ENCODE peak calls at places on chromosomes 6 and 20, in seven cellular contexts. One of them, this sample, is unnamed.

GRCh38 chr6:134821914-134822862 is 127.7 kb downstream of the ALDH8A1 start:
- DNase-seq in Peyer's patch: no peak
- DNase-seq in stomach: no peak
- DNase-seq in transverse colon: no peak
- DNase-seq in heart left ventricle: no peak
- DNase-seq in NB4: no peak
- DNase-seq in H54: no peak
- DNase-seq in this sample: no peak

GRCh38 chr6:170045981-170046667 is 244.8 kb downstream of the DLL1 start:
- DNase-seq in Peyer's patch: peak; percentile 26
- DNase-seq in NB4: no peak
- DNase-seq in heart left ventricle: no peak
- DNase-seq in H54: no peak
- DNase-seq in transverse colon: no peak
- DNase-seq in stomach: no peak
- DNase-seq in this sample: no peak

GRCh38 chr6:34810936-34811632 is 19.2 kb downstream of the BLTP3A start:
- DNase-seq in H54: no peak
- DNase-seq in stomach: peak; percentile 38
- DNase-seq in heart left ventricle: no peak
- DNase-seq in NB4: no peak
- DNase-seq in transverse colon: peak; percentile 44
- DNase-seq in Peyer's patch: no peak
- DNase-seq in this sample: no peak

GRCh38 chr6:119620846-119621570 is 271.4 kb upstream of the MAN1A1 start:
- DNase-seq in NB4: no peak
- DNase-seq in H54: peak; percentile 7
- DNase-seq in heart left ventricle: no peak
- DNase-seq in transverse colon: no peak
- DNase-seq in Peyer's patch: no peak
- DNase-seq in stomach: no peak
- DNase-seq in this sample: no peak

GRCh38 chr6:154086510-154086909 is 47.5 kb downstream of the OPRM1 start:
- DNase-seq in stomach: no peak
- DNase-seq in heart left ventricle: no peak
- DNase-seq in H54: no peak
- DNase-seq in Peyer's patch: no peak
- DNase-seq in NB4: no peak
- DNase-seq in transverse colon: no peak
- DNase-seq in this sample: no peak

GRCh38 chr20:1478566-1478965 is 11.9 kb upstream of the NSFL1C start:
- DNase-seq in H54: peak; percentile 49
- DNase-seq in NB4: no peak
- DNase-seq in Peyer's patch: no peak
- DNase-seq in transverse colon: no peak
- DNase-seq in heart left ventricle: no peak
- DNase-seq in stomach: no peak
- DNase-seq in this sample: no peak

GRCh38 chr20:41142914-41143313 is 5.6 kb downstream of the PLCG1 start:
- DNase-seq in heart left ventricle: no peak
- DNase-seq in H54: no peak
- DNase-seq in NB4: peak; percentile 55
- DNase-seq in stomach: no peak
- DNase-seq in transverse colon: peak; percentile 25
- DNase-seq in Peyer's patch: peak; percentile 36
- DNase-seq in this sample: no peak

GRCh38 chr6:22784611-22785010 is 215.2 kb downstream of the HDGFL1 start:
- DNase-seq in heart left ventricle: no peak
- DNase-seq in transverse colon: no peak
- DNase-seq in stomach: no peak
- DNase-seq in NB4: no peak
- DNase-seq in Peyer's patch: no peak
- DNase-seq in H54: no peak
- DNase-seq in this sample: no peak

GRCh38 chr6:44681782-44682181 is 294.3 kb downstream of the CDC5L start:
- DNase-seq in heart left ventricle: no peak
- DNase-seq in NB4: no peak
- DNase-seq in H54: peak; percentile 23
- DNase-seq in Peyer's patch: no peak
- DNase-seq in stomach: no peak
- DNase-seq in transverse colon: no peak
- DNase-seq in this sample: no peak

GRCh38 chr20:13685623-13686022 is 46.9 kb upstream of the TASP1 start:
- DNase-seq in heart left ventricle: no peak
- DNase-seq in NB4: no peak
- DNase-seq in H54: no peak
- DNase-seq in stomach: no peak
- DNase-seq in Peyer's patch: no peak
- DNase-seq in transverse colon: no peak
- DNase-seq in this sample: no peak

GRCh38 chr20:15900443-15900842 is 672.8 kb downstream of the KIF16B start:
- DNase-seq in NB4: no peak
- DNase-seq in stomach: no peak
- DNase-seq in Peyer's patch: no peak
- DNase-seq in heart left ventricle: no peak
- DNase-seq in transverse colon: no peak
- DNase-seq in H54: no peak
- DNase-seq in this sample: no peak

GRCh38 chr20:58458342-58459057 is 56.7 kb downstream of the APCDD1L start:
- DNase-seq in stomach: no peak
- DNase-seq in H54: no peak
- DNase-seq in NB4: peak; percentile 77
- DNase-seq in heart left ventricle: no peak
- DNase-seq in transverse colon: no peak
- DNase-seq in Peyer's patch: no peak
- DNase-seq in this sample: no peak

GRCh38 chr6:125197795-125198269 is 44.3 kb downstream of the TPD52L1 start:
- DNase-seq in transverse colon: peak; percentile 78
- DNase-seq in NB4: no peak
- DNase-seq in H54: peak; percentile 6
- DNase-seq in stomach: peak; percentile 87
- DNase-seq in Peyer's patch: peak; percentile 72
- DNase-seq in heart left ventricle: peak; percentile 67
- DNase-seq in this sample: peak; percentile 78

GRCh38 chr6:16319813-16320532 is 81.6 kb downstream of the GMPR start:
- DNase-seq in Peyer's patch: no peak
- DNase-seq in heart left ventricle: peak; percentile 75
- DNase-seq in transverse colon: peak; percentile 41
- DNase-seq in H54: no peak
- DNase-seq in stomach: peak; percentile 36
- DNase-seq in NB4: peak; percentile 90
- DNase-seq in this sample: no peak

GRCh38 chr20:45951474-45951873 is 17.0 kb downstream of the PCIF1 start:
- DNase-seq in Peyer's patch: no peak
- DNase-seq in heart left ventricle: no peak
- DNase-seq in H54: no peak
- DNase-seq in stomach: no peak
- DNase-seq in transverse colon: no peak
- DNase-seq in NB4: no peak
- DNase-seq in this sample: no peak

GRCh38 chr20:25050501-25051350 is 7.2 kb downstream of the ACSS1 start:
- DNase-seq in transverse colon: peak; percentile 6
- DNase-seq in Peyer's patch: peak; percentile 28
- DNase-seq in H54: no peak
- DNase-seq in stomach: peak; percentile 22
- DNase-seq in heart left ventricle: no peak
- DNase-seq in NB4: no peak
- DNase-seq in this sample: no peak

GRCh38 chr6:158718431-158719126 is 68.7 kb downstream of the SYTL3 start:
- DNase-seq in transverse colon: peak; percentile 56
- DNase-seq in NB4: peak; percentile 62
- DNase-seq in H54: no peak
- DNase-seq in stomach: peak; percentile 48
- DNase-seq in Peyer's patch: peak; percentile 81
- DNase-seq in heart left ventricle: no peak
- DNase-seq in this sample: peak; percentile 39

GRCh38 chr20:58308290-58308679 is 1.2 kb upstream of the RAB22A start:
- DNase-seq in stomach: no peak
- DNase-seq in heart left ventricle: no peak
- DNase-seq in H54: no peak
- DNase-seq in NB4: peak; percentile 19
- DNase-seq in Peyer's patch: no peak
- DNase-seq in transverse colon: no peak
- DNase-seq in this sample: no peak

GRCh38 chr6:155314773-155315515 is 660 bp upstream of the TFB1M start:
- DNase-seq in heart left ventricle: no peak
- DNase-seq in H54: peak; percentile 3
- DNase-seq in NB4: peak; percentile 94
- DNase-seq in stomach: peak; percentile 64
- DNase-seq in Peyer's patch: no peak
- DNase-seq in transverse colon: peak; percentile 63
- DNase-seq in this sample: peak; percentile 74
- TF ChIP-seq POLR2A in heart left ventricle: no peak
- TF ChIP-seq POLR2A in H54: peak; percentile 20
- TF ChIP-seq POLR2A in NB4: peak; percentile 7
- TF ChIP-seq POLR2A in stomach: no peak
- TF ChIP-seq POLR2A in Peyer's patch: no peak
- TF ChIP-seq POLR2A in transverse colon: no peak
- TF ChIP-seq POLR2A in this sample: peak; percentile 2

DNA sequence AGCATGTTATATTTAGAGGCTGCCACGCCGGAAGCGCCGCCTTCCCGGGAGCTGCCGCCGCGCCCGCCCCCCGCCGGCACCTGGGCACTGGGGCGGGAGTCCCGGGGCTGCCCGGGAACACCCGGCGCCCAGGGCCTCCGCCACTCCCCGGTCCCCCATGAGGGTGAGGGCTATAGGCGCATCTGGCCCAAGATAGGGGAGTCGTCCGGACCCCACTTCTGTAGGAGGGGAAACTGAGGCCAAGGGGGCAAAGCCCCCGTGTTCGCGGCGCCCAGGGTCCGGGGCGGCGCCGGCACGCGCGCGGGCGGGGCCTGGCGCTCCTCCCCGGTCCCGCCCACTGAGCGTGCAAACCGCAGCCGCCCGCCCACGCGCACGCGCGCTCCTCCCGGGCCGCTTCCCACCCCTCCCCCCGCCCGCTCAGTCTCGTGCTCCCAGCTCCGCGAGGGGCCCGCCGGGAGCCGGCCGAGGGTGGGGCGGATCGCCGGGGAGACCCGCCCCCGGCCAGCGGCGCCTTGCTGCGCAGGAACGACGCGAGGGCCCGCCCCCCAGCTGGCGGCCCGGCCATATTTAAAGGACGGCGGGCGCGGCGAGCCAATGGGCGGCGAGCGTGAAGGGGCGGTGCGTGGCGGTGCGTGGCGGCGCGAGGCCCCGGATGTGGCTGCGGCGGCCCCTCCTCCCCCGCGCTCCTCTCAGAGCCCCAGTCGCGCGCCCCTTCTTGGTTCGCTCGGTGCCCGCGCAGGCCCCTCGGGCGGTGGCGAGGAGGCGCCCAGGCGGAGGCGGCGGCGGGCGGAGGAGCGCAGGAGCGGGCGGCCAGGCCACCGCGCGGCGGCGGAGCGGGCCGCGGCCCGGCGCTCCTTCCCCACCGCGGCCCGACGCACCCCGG is at the start of gene LSM14B:
- DNase-seq in H54: peak; percentile 93
- DNase-seq in stomach: peak; percentile 98
- DNase-seq in NB4: peak; percentile 98
- DNase-seq in transverse colon: peak; percentile 97
- DNase-seq in heart left ventricle: peak; percentile 98
- DNase-seq in Peyer's patch: peak; percentile 99
- DNase-seq in this sample: peak; percentile 98
- TF ChIP-seq POLR2A in H54: peak; percentile 56
- TF ChIP-seq POLR2A in stomach: no peak
- TF ChIP-seq POLR2A in NB4: peak; percentile 41
- TF ChIP-seq POLR2A in transverse colon: peak; percentile 50
- TF ChIP-seq POLR2A in heart left ventricle: peak; percentile 28
- TF ChIP-seq POLR2A in Peyer's patch: peak; percentile 30
- TF ChIP-seq POLR2A in this sample: peak; percentile 31

DNA sequence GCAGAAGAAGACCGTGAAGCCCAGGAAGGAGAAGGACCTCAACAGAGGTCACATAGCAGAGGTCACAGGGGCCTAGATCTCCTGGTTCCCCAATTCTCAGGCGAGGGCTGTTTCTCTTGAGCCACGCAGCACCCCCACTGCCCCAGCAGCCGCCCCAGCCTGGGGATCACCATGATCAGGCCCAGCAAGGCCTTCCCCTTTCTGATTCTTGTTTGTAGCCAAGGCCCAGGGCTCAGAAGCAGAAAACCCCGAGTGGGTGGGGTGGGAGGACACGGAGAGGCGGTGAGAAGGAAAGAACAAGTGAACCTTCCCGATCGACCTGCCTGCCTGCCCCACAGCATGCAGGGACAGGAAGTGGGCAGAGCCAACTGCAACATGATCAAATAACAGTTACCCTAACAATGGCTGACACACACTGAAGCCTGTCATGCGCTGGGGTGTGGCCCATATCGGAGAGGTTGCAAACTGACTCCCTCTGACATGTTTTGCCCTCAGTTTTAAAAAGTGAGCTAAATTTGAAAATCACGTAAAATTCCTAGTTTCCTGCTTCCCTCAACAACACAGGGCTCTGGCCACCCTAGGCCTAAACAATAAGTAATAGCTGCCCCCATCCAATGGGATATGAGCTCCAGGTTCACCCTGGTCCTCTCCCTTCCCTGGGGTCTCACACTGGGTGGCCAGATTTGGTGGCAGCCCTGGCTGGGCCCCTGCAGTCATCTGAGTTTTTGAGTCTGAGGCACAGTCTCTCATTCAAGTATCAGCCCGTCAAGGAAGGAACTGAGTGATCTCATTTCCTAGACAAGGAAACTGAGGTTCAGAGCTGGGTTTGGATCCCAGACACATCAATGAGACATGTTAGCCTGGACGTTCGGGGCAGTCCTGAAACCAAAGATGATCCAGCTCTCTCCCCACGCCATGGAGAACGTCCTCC is 6.5 kb downstream of the PEDS1 start:
- DNase-seq in heart left ventricle: peak; percentile 71
- DNase-seq in NB4: peak; percentile 87
- DNase-seq in stomach: peak; percentile 66
- DNase-seq in transverse colon: peak; percentile 66
- DNase-seq in Peyer's patch: no peak
- DNase-seq in H54: no peak
- DNase-seq in this sample: no peak
- TF ChIP-seq POLR2A in heart left ventricle: no peak
- TF ChIP-seq POLR2A in NB4: peak; percentile 64
- TF ChIP-seq POLR2A in stomach: no peak
- TF ChIP-seq POLR2A in transverse colon: no peak
- TF ChIP-seq POLR2A in Peyer's patch: no peak
- TF ChIP-seq POLR2A in H54: no peak
- TF ChIP-seq POLR2A in this sample: no peak

DNA sequence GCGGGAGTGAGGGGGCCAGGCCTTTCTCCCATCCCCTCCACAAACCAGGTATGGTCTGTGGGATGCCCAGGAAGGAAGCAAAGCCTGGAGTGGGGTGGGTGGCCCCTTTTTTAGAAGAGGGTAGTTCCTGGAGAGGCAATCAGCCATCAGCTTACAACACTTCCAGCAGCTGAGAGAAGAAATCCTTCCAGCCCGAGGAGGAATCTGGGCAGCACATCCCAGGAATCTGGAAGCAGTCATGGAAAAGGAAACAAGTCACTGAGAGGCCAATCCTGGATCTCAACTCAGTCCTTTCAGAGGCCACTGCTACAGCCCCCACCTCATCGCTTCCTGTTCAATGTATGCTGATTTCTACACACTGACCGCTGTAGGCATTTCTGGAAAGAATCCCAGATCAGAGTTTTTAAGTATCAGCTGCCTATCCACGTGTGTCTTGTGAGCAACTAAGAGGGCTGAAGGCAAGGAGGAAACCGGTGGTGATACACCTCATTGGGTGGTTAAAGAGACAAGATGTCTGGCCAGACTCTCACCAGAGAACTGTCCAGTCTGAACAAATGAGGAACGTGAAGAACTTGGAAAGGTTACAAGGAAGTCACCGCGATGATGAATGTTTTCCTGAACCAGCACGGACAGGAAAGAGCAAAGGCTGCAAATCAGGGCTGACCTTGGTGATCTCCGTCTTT is 92.9 kb upstream of the SHLD1 start:
- DNase-seq in transverse colon: peak; percentile 25
- DNase-seq in heart left ventricle: no peak
- DNase-seq in NB4: no peak
- DNase-seq in stomach: no peak
- DNase-seq in Peyer's patch: peak; percentile 46
- DNase-seq in H54: peak; percentile 69
- DNase-seq in this sample: no peak
- TF ChIP-seq POLR2A in transverse colon: no peak
- TF ChIP-seq POLR2A in heart left ventricle: no peak
- TF ChIP-seq POLR2A in NB4: no peak
- TF ChIP-seq POLR2A in stomach: no peak
- TF ChIP-seq POLR2A in Peyer's patch: no peak
- TF ChIP-seq POLR2A in H54: no peak
- TF ChIP-seq POLR2A in this sample: no peak

This sample was measured in right lobe of liver.